ENCODE peak calls at places on chromosomes 16 and 17, in eight cellular contexts. I, V, E, L, F, N, P and A are unnamed samples.

GRCh38 chr16:85104147-85104546 is 8.1 kb downstream of the CIBAR2 start:
- DNase-seq in I (no peak), L (no peak), P (no peak), N (no peak), E (no peak), F (no peak), V (no peak), A (no peak)

GRCh38 chr17:57524790-57525543 is 220.1 kb downstream of the CCDC182 start:
- DNase-seq in F (no peak), E (no peak), P (no peak), I (no peak), L (no peak), N (no peak), V (peak; percentile 73), A (no peak)

GRCh38 chr16:72996291-72997062 is 51.5 kb downstream of the ZFHX3 start:
- DNase-seq in V (no peak), P (no peak), E (no peak), N (no peak), L (no peak), F (no peak), I (no peak), A (no peak)

GRCh38 chr16:23564964-23565363 is 7.4 kb downstream of the UBFD1 start:
- DNase-seq in N (no peak), P (no peak), I (no peak), V (no peak), F (no peak), L (no peak), E (no peak), A (no peak)

GRCh38 chr16:72552675-72553074 is 380.7 kb upstream of the PMFBP1 start:
- DNase-seq in V (no peak), N (no peak), I (no peak), L (no peak), F (no peak), E (no peak), P (no peak), A (peak; percentile 51)

GRCh38 chr17:8803531-8804416 is 4.6 kb upstream of the MFSD6L start:
- DNase-seq in L (no peak), V (peak; percentile 22), E (no peak), N (no peak), I (no peak), F (no peak), P (no peak), A (no peak)

GRCh38 chr16:50083996-50084395 is 18.2 kb downstream of the HEATR3 start:
- DNase-seq in N (no peak), I (no peak), P (no peak), V (no peak), L (no peak), E (no peak), F (no peak), A (no peak)

GRCh38 chr17:56595831-56596740 is 2.6 kb downstream of the NOG start:
- DNase-seq in I (no peak), V (no peak), E (no peak), F (no peak), N (no peak), L (no peak), P (peak; percentile 11), A (no peak)

GRCh38 chr17:77118251-77118928 is 22.4 kb upstream of the SEC14L1 start:
- DNase-seq in E (no peak), N (no peak), L (no peak), I (no peak), F (no peak), V (no peak), P (no peak), A (no peak)

GRCh38 chr16:88633684-88634140 is 4.7 kb upstream of the IL17C start:
- DNase-seq in F (no peak), E (no peak), P (peak; percentile 41), I (no peak), L (peak; percentile 18), V (no peak), N (no peak), A (no peak)

GRCh38 chr17:60372790-60373483 is 19.0 kb downstream of the USP32 start:
- DNase-seq in P (no peak), I (no peak), E (no peak), N (no peak), V (no peak), L (no peak), F (no peak), A (peak; percentile 67)

GRCh38 chr16:7340938-7341337 is 8.3 kb downstream of the RBFOX1 start:
- DNase-seq in F (no peak), V (no peak), E (no peak), I (no peak), L (no peak), N (no peak), P (no peak), A (no peak)

GRCh38 chr17:82272495-82273326 is 789 bp downstream of the CSNK1D start:
- DNase-seq in P (peak; percentile 38), L (no peak), I (no peak), F (no peak), V (peak; percentile 57), E (peak; percentile 12), N (no peak), A (no peak)

GRCh38 chr17:6090253-6090652 is 20.1 kb downstream of the WSCD1 start:
- DNase-seq in N (no peak), E (no peak), F (no peak), I (no peak), P (no peak), V (no peak), L (no peak), A (no peak)

GRCh38 chr16:11462036-11462435 is 116.8 kb downstream of the RMI2 start:
- DNase-seq in E (no peak), L (no peak), F (no peak), P (no peak), V (no peak), N (no peak), I (no peak), A (no peak)

GRCh38 chr17:9239821-9240658 is 218.7 kb downstream of the NTN1 start:
- DNase-seq in E (peak; percentile 9), V (peak; percentile 51), I (no peak), F (no peak), P (peak; percentile 62), L (peak; percentile 46), N (peak; percentile 40), A (peak; percentile 71)

GRCh38 chr17:42347198-42347597 is 41.0 kb downstream of the STAT3 start:
- DNase-seq in V (no peak), P (no peak), I (no peak), E (no peak), F (no peak), N (peak; percentile 21), L (no peak), A (peak; percentile 88)

GRCh38 chr17:10297691-10298090 is 75.1 kb downstream of the MYH13 start:
- DNase-seq in F (no peak), I (no peak), V (no peak), N (no peak), P (no peak), E (no peak), L (no peak), A (no peak)

GRCh38 chr17:17557796-17558195 is 33.7 kb downstream of the PEMT start:
- DNase-seq in P (no peak), I (no peak), L (no peak), E (no peak), V (no peak), F (no peak), N (no peak), A (no peak)